ENCODE peak calls at places on chromosomes 3 and 15, in six cellular contexts. One of them, this sample, is unnamed. For H3K9me3, the result is how much of the 10 kb centered on the place peaks cover.

GRCh38 chr15:39535466-39535865 is 45.4 kb upstream of the THBS1 start:
- DNase-seq in endodermal cell: no peak
- DNase-seq in heart left ventricle: no peak
- DNase-seq in mesenchymal stem cell: no peak
- DNase-seq in ascending aorta: no peak
- DNase-seq in psoas muscle: no peak
- DNase-seq in this sample: no peak

GRCh38 chr3:167709690-167710089 is 25.0 kb downstream of the PDCD10 start:
- DNase-seq in endodermal cell: no peak
- DNase-seq in mesenchymal stem cell: no peak
- DNase-seq in ascending aorta: no peak
- DNase-seq in heart left ventricle: no peak
- DNase-seq in psoas muscle: no peak
- DNase-seq in this sample: no peak

GRCh38 chr15:37099321-37100108 is 834 bp downstream of the MEIS2 start:
- DNase-seq in endodermal cell: no peak
- DNase-seq in heart left ventricle: peak
- DNase-seq in psoas muscle: peak
- DNase-seq in ascending aorta: no peak
- DNase-seq in mesenchymal stem cell: peak
- DNase-seq in this sample: no peak

GRCh38 chr3:46293035-46293724 is 50.9 kb downstream of the CCR3 start:
- DNase-seq in psoas muscle: no peak
- DNase-seq in heart left ventricle: no peak
- DNase-seq in ascending aorta: no peak
- DNase-seq in mesenchymal stem cell: no peak
- DNase-seq in endodermal cell: no peak
- DNase-seq in this sample: no peak

GRCh38 chr3:158443632-158444031 is 127.4 kb upstream of the MLF1 start:
- DNase-seq in endodermal cell: no peak
- DNase-seq in mesenchymal stem cell: no peak
- DNase-seq in ascending aorta: no peak
- DNase-seq in psoas muscle: no peak
- DNase-seq in heart left ventricle: no peak
- DNase-seq in this sample: no peak

GRCh38 chr15:99496302-99496629 is 69.5 kb upstream of the MEF2A start:
- DNase-seq in endodermal cell: no peak
- DNase-seq in heart left ventricle: no peak
- DNase-seq in mesenchymal stem cell: no peak
- DNase-seq in psoas muscle: no peak
- DNase-seq in ascending aorta: no peak
- DNase-seq in this sample: no peak

GRCh38 chr3:40810813-40811212 is 286.1 kb downstream of the ZNF621 start:
- DNase-seq in ascending aorta: no peak
- DNase-seq in psoas muscle: no peak
- DNase-seq in heart left ventricle: no peak
- DNase-seq in endodermal cell: no peak
- DNase-seq in mesenchymal stem cell: no peak
- DNase-seq in this sample: no peak

GRCh38 chr3:77605865-77606264 is 566.0 kb downstream of the ROBO2 start:
- DNase-seq in ascending aorta: no peak
- DNase-seq in heart left ventricle: no peak
- DNase-seq in mesenchymal stem cell: no peak
- DNase-seq in endodermal cell: no peak
- DNase-seq in psoas muscle: no peak
- DNase-seq in this sample: no peak

GRCh38 chr15:33242669-33243191 is 48.2 kb upstream of the FMN1 start:
- DNase-seq in mesenchymal stem cell: peak
- DNase-seq in heart left ventricle: no peak
- DNase-seq in psoas muscle: no peak
- DNase-seq in ascending aorta: no peak
- DNase-seq in endodermal cell: peak
- DNase-seq in this sample: no peak

GRCh38 chr3:18438586-18438985 is 13.4 kb upstream of the SATB1 start:
- DNase-seq in endodermal cell: no peak
- DNase-seq in psoas muscle: no peak
- DNase-seq in ascending aorta: no peak
- DNase-seq in heart left ventricle: no peak
- DNase-seq in mesenchymal stem cell: no peak
- DNase-seq in this sample: no peak

GRCh38 chr3:125602752-125603649 is 7.7 kb upstream of the OSBPL11 start:
- DNase-seq in mesenchymal stem cell: no peak
- DNase-seq in ascending aorta: peak
- DNase-seq in psoas muscle: no peak
- DNase-seq in endodermal cell: peak
- DNase-seq in heart left ventricle: no peak
- DNase-seq in this sample: no peak

GRCh38 chr15:95739161-95739560 is 591.3 kb upstream of the NR2F2 start:
- DNase-seq in ascending aorta: no peak
- DNase-seq in mesenchymal stem cell: no peak
- DNase-seq in heart left ventricle: no peak
- DNase-seq in endodermal cell: no peak
- DNase-seq in psoas muscle: no peak
- DNase-seq in this sample: no peak

GRCh38 chr3:192911293-192911692 is 6.4 kb downstream of the MB21D2 start:
- DNase-seq in psoas muscle: no peak
- DNase-seq in mesenchymal stem cell: no peak
- DNase-seq in endodermal cell: no peak
- DNase-seq in ascending aorta: no peak
- DNase-seq in heart left ventricle: no peak
- DNase-seq in this sample: no peak

GRCh38 chr3:76552653-76553052 is 487.2 kb upstream of the ROBO2 start:
- DNase-seq in endodermal cell: no peak
- DNase-seq in heart left ventricle: no peak
- DNase-seq in ascending aorta: no peak
- DNase-seq in psoas muscle: no peak
- DNase-seq in mesenchymal stem cell: no peak
- DNase-seq in this sample: no peak

GRCh38 chr3:76550522-76551201 is 489.2 kb upstream of the ROBO2 start:
- DNase-seq in mesenchymal stem cell: no peak
- DNase-seq in ascending aorta: no peak
- DNase-seq in heart left ventricle: no peak
- DNase-seq in endodermal cell: no peak
- DNase-seq in psoas muscle: no peak
- DNase-seq in this sample: no peak

GRCh38 chr3:76551739-76552138 is 488.2 kb upstream of the ROBO2 start:
- DNase-seq in endodermal cell: no peak
- DNase-seq in ascending aorta: no peak
- DNase-seq in heart left ventricle: no peak
- DNase-seq in mesenchymal stem cell: no peak
- DNase-seq in psoas muscle: no peak
- DNase-seq in this sample: no peak

GRCh38 chr3:76547674-76548073 is 492.2 kb upstream of the ROBO2 start:
- DNase-seq in psoas muscle: no peak
- DNase-seq in mesenchymal stem cell: no peak
- DNase-seq in endodermal cell: no peak
- DNase-seq in heart left ventricle: no peak
- DNase-seq in ascending aorta: no peak
- DNase-seq in this sample: no peak
- H3K9me3 ChIP-seq in psoas muscle: under half
- H3K9me3 ChIP-seq in mesenchymal stem cell: under half
- H3K9me3 ChIP-seq in endodermal cell: under half
- H3K9me3 ChIP-seq in heart left ventricle: under half
- H3K9me3 ChIP-seq in ascending aorta: under half
- H3K9me3 ChIP-seq in this sample: under half

DNA sequence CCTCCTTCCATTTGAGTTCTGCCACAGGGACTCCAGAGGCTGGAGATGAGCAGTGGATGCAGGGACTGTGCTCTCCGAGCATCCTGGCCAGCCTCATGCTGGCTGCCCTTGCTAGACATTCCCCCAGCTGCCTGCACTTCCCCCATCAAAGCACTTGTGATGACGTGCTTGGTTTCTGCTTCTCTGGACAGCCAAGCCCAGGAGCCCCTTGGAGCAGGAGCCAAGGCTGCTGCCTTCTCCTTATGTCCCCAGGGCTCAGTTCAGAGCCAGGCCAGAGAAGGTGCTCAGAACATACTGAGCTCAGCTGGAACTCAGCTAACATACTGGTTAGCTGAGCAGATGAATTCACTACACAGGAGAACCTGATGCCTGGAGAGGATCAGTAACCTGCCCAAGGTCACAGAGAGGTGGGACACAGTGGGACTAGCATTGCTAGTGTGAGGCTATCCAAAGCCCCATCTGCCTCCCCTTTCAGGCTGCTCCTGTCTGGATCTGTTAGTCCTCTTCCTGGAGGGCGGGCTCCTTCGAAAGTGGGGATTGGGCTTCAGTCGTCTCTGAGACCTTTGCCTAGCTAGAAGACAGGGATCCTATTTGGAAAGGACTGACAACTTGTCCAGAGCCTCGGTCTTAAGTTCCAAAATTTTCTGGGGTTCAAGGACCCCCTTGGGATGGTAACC is 4.3 kb downstream of the PCBP4 start:
- DNase-seq in ascending aorta: no peak
- DNase-seq in mesenchymal stem cell: no peak
- DNase-seq in endodermal cell: peak
- DNase-seq in psoas muscle: no peak
- DNase-seq in heart left ventricle: peak
- DNase-seq in this sample: no peak
- H3K27ac ChIP-seq in ascending aorta: peak
- H3K27ac ChIP-seq in mesenchymal stem cell: no peak
- H3K27ac ChIP-seq in endodermal cell: no peak
- H3K27ac ChIP-seq in psoas muscle: peak
- H3K27ac ChIP-seq in heart left ventricle: peak
- H3K27ac ChIP-seq in this sample: peak

DNA sequence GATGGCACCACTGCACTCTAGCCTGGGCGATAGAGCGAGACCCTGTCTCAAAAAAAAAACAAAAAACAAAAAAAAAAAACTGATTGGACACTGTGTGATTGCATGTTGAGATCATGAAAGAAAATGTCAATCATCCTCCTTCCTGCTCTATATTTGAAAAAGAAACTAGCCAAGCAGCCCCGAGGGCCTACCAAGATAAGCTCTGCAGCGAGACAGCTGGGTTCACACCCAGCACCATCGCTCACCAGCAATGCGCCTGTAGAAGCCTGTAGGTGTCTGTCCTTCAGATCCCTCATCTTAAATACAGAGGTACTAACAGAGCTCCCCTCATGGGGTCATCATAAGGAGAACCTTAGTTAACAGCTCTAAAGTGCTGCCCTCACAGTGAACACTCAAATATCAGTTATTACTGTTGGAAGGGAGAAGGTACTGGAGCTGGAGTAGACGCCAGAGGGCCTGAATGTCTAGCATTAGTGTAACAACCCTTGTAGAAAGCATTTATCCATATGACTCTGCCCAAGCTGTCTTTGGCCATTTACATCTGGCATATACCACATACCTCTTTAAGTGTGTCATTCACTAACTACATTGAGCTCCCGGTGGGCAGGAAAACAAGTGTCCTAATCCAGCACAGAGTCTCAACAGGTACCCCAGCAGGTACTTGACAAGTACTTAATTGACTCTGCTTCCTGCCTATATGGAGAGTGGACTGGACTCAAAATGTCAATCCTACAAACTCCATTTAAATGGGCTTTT is 22.9 kb downstream of the MYLK start:
- DNase-seq in heart left ventricle: no peak
- DNase-seq in endodermal cell: peak
- DNase-seq in psoas muscle: no peak
- DNase-seq in mesenchymal stem cell: no peak
- DNase-seq in ascending aorta: no peak
- DNase-seq in this sample: no peak
- H3K9me3 ChIP-seq in heart left ventricle: under half
- H3K9me3 ChIP-seq in endodermal cell: under half
- H3K9me3 ChIP-seq in psoas muscle: under half
- H3K9me3 ChIP-seq in mesenchymal stem cell: under half
- H3K9me3 ChIP-seq in ascending aorta: under half
- H3K9me3 ChIP-seq in this sample: under half

DNA sequence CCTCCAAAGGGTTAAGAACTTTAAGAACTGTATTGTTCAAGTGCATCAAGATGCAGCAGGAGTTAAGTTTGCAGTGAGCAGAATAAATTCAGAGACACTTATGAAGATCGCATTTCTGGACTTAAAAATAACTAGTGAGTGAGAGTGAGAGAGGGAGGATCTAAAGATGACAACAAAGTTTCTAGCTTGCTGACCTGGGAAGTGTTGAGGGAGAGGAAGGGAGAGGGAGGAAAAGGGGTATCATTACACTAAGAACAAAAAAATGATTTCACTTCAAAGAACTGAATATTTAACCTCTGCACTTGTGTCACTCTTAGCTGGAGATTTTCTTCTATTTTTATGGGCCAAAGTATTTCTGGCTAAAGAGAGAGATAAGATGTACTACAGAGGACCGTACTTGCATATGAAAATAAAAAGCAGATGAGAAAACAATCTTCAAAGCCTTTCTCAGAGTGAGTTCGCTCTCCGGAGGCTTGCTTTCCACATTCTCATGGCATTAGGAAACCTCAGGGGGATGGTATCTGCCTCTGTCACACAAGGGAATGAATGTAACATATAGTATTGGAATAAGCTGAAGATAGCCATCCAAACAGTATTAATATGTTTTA is 91.4 kb upstream of the TJP1 start:
- DNase-seq in heart left ventricle: no peak
- DNase-seq in ascending aorta: no peak
- DNase-seq in mesenchymal stem cell: peak
- DNase-seq in psoas muscle: no peak
- DNase-seq in endodermal cell: no peak
- DNase-seq in this sample: no peak
- H3K27ac ChIP-seq in heart left ventricle: peak
- H3K27ac ChIP-seq in ascending aorta: no peak
- H3K27ac ChIP-seq in mesenchymal stem cell: peak
- H3K27ac ChIP-seq in psoas muscle: no peak
- H3K27ac ChIP-seq in endodermal cell: no peak
- H3K27ac ChIP-seq in this sample: no peak

DNA sequence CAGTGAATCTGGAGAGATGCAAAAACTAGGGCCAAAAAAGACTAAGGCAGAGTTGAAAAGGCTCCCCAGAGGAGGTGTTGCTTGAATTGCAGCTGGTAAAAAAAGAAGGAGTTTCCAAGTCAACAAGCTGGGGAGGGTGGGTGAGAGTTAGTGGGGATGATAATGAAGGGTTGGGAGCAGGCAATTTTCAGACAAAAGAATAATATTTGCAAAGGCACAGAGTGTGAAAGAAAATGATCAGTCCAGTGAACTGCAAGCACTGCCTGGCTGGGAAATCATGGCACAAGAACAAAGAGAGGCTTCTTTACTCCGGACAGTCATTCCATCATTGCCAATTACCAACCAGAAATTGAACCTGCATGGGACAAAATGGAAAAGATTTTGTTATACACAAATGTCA is 42.2 kb downstream of the C3orf85 start:
- DNase-seq in mesenchymal stem cell: no peak
- DNase-seq in heart left ventricle: no peak
- DNase-seq in ascending aorta: no peak
- DNase-seq in psoas muscle: no peak
- DNase-seq in endodermal cell: no peak
- DNase-seq in this sample: no peak
- H3K9me3 ChIP-seq in mesenchymal stem cell: under half
- H3K9me3 ChIP-seq in heart left ventricle: under half
- H3K9me3 ChIP-seq in ascending aorta: under half
- H3K9me3 ChIP-seq in psoas muscle: under half
- H3K9me3 ChIP-seq in endodermal cell: under half
- H3K9me3 ChIP-seq in this sample: under half

This sample was measured in stomach.